ENCODE peak calls at places on chromosomes 16 and 17, in four cellular contexts. J is dorsolateral prefrontal cortex, C is endodermal cell, Y is cardiac muscle cell. G is an unnamed sample.

GRCh38 chr17:38583176-38583575 is 22.6 kb downstream of the SRCIN1 start:
- DNase-seq in J (no peak), C (no peak), Y (no peak), G (no peak)

GRCh38 chr16:88772871-88773811 is 11.9 kb downstream of the PIEZO1 start:
- DNase-seq in J (no peak), C (no peak), Y (peak; percentile 85), G (peak; percentile 71)

GRCh38 chr16:66007717-66008116 is 358.8 kb upstream of the CDH5 start:
- DNase-seq in J (no peak), C (peak; percentile 46), Y (peak; percentile 82), G (no peak)

GRCh38 chr17:51768706-51769105 is 389.8 kb downstream of the CA10 start:
- DNase-seq in J (no peak), C (no peak), Y (no peak), G (no peak)

GRCh38 chr17:19753661-19754463 is 5.8 kb upstream of the ALDH3A1 start:
- DNase-seq in J (peak; percentile 74), C (no peak), Y (no peak), G (no peak)

GRCh38 chr17:80599546-80600305 is 55.1 kb downstream of the RPTOR start:
- DNase-seq in J (peak; percentile 21), C (peak; percentile 45), Y (no peak), G (peak; percentile 89)

GRCh38 chr17:19303367-19303776 is 59.2 kb downstream of the B9D1 start:
- DNase-seq in J (peak; percentile 39), C (peak; percentile 28), Y (no peak), G (no peak)

GRCh38 chr17:49031965-49032928 is 35.1 kb downstream of the IGF2BP1 start:
- DNase-seq in J (no peak), C (peak; percentile 90), Y (peak; percentile 88), G (peak; percentile 80)

GRCh38 chr16:66878067-66878466 is 2.2 kb upstream of the PDP2 start:
- DNase-seq in J (no peak), C (no peak), Y (no peak), G (no peak)

GRCh38 chr17:49585422-49586027 is 9.9 kb downstream of the NXPH3 start:
- DNase-seq in J (no peak), C (peak; percentile 94), Y (no peak), G (peak; percentile 68)

GRCh38 chr16:79618712-79619050 is 18.1 kb upstream of the MAF start:
- DNase-seq in J (no peak), C (no peak), Y (no peak), G (no peak)

DNA sequence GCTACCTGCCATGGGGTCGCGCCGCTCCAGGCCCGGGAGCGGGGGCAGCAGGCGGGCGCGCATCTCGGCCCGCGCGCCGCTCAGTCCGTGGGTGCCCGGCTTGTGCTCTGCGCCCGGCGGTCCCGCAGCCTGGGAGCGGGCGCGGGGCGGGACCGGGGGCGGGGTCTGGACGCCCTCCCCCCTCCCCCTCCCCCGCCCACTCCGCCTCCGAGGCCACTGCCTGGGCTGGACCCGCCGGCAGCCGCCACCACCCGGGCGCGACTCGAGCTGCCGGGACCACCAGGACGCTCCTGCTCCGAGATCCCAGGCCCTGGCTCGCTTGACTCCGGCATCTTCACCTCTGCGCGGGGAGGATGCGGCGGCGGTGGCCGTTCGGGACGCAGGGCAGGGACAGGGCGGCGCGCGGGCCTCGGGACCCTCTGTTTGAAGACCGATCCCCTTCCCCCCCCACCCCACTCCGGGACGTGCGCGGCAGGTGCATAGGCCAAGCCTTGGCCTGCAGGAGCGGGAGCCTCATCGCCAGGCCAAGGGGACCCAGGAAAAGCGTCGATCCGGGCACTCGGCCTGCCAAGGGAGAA is at the start of gene HS3ST6:
- DNase-seq in J (no peak), C (peak; percentile 79), Y (no peak), G (no peak)
- H3K27me3 ChIP-seq in J (peaks cover 78% of the 10 kb centered on the region), C (peaks cover 95% of the 10 kb centered on the region), Y (peaks cover 95% of the 10 kb centered on the region), G (peaks cover 40% of the 10 kb centered on the region)

DNA sequence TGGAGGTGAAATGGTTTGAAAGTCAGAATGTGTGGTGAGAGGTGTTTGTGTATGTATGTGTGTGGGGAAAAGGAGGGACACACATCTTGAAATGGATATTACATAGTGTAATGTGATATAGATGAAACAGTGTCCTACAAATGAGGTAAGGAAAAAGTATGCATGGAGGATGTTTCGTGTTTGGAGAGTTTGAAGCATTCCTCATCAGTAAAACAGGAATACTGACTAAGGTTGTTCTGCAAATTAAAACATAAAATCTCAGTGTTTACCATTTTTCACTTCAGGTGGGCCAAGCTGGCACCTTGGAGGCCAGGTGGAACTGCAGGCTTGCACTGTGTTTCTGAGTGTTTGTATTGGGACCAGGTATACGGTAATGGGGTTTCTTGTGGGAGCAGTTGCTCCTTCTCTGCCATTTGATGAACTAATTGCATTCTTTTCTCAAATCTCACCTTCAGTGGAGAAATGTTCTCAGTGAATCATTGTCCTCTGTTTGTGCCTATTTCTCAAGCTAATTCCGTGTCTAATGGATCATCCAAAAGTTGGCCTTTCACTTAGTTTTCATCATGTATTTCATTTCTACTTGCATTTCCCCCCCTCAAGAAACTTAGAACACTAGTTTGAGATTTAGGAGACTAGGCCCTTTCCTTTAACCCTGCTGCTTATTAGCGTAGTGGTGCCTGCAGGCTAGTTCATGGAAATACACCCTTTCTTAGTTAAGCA is 8.2 kb upstream of the TBKBP1 start:
- DNase-seq in J (no peak), C (no peak), Y (no peak), G (no peak)
- H3K4me3 ChIP-seq in J (no peak overlapping the region), C (no peak overlapping the region), Y (no peak overlapping the region), G (no peak overlapping the region)

DNA sequence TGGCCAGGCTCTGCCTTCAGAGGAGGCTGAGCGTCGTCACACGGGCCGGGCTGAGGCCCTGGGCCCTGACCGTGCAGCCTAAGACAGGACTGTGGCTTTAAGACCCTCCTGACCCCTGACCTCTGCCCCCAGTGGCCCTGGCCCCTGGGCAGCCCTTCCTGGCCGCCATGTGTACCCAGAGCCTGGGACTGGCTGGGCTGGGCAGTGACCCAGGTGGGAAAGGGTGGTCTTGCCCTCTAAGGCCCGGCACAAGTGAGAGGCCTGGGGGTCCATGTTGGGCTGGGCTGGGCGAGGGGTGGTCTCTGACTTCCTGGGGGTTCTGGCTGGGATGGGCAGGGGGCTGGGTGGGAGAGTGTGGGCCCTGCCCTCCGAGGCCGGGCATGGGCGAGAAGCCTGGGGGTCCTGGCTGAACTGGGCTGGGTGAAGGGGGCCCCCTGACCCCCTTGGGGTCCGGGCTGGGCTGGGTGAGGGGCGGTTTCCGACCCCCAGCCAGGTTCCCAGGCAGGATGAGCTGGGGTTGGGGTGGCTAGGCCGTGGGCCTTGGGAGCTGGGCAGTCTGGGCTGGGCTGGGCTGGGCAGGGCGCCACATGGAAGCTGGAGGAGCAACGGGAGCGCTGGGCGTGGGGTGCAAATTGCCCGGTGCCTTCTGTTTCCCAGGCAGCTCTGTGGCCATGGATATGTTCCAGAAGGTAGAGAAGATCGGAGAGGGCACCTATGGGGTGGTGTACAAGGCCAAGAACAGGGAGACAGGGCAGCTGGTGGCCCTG is at the start of gene CDK3:
- DNase-seq in J (no peak), C (no peak), Y (no peak), G (no peak)
- TF ChIP-seq CTCF in J (no peak), C (no peak), Y (no peak), G (no peak)

GRCh38 chr16:56632848-56633365 is 448 bp downstream of the MT1M start:
- DNase-seq in J (no peak), C (no peak), Y (no peak), G (no peak)
- H3K27me3 ChIP-seq in J (peaks cover 18% of the 10 kb centered on the region), C (peaks cover 99% of the 10 kb centered on the region), Y (peaks cover 100% of the 10 kb centered on the region), G (no peaks in the 10 kb centered on the region)

GRCh38 chr17:54848368-54848987 is 52.2 kb upstream of the TOM1L1 start:
- DNase-seq in J (no peak), C (no peak), Y (no peak), G (no peak)
- H3K4me3 ChIP-seq in J (no peak overlapping the region), C (no peak overlapping the region), Y (no peak overlapping the region), G (no peak overlapping the region)

GRCh38 chr17:7394452-7395191 is at the start of gene PLSCR3:
- DNase-seq in J (peak; percentile 92), C (peak; percentile 97), Y (peak; percentile 93), G (peak; percentile 90)
- TF ChIP-seq CTCF in J (peak; percentile 49), C (peak; percentile 78), Y (peak; percentile 40), G (peak; percentile 65)

GRCh38 chr17:6712854-6713129 is 377 bp downstream of the SLC13A5 start:
- DNase-seq in J (no peak), C (no peak), Y (no peak), G (no peak)

GRCh38 chr17:6713918-6714271 is 726 bp upstream of the SLC13A5 start:
- DNase-seq in J (no peak), C (no peak), Y (no peak), G (no peak)

GRCh38 chr17:6713130-6713917 is at the start of gene SLC13A5:
- DNase-seq in J (peak; percentile 50), C (peak; percentile 97), Y (peak; percentile 41), G (peak; percentile 83)

GRCh38 chr17:6714315-6714874 is 1.2 kb upstream of the SLC13A5 start:
- DNase-seq in J (no peak), C (no peak), Y (no peak), G (no peak)

GRCh38 chr17:6716736-6717135 is 3.6 kb upstream of the SLC13A5 start:
- DNase-seq in J (no peak), C (no peak), Y (no peak), G (no peak)
- H3K27me3 ChIP-seq in J (peaks cover 33% of the 10 kb centered on the region), C (peaks cover 49% of the 10 kb centered on the region), Y (peaks cover 42% of the 10 kb centered on the region), G (peaks cover 59% of the 10 kb centered on the region)